ENCODE peak calls at places on chromosomes 6 and 20, in nine cellular contexts. One of them, this sample, is unnamed.

GRCh38 chr6:142537612-142538478 is 236.0 kb downstream of the ADGRG6 start:
- DNase-seq in activated B cell treated with CpG ODN at 0.5 μM for 24 hours: no peak
- DNase-seq in B cell: no peak
- DNase-seq in colonic mucosa: no peak
- DNase-seq in CD8-positive, alpha-beta T cell: no peak
- DNase-seq in adrenal gland: no peak
- DNase-seq in upper lobe of left lung: no peak
- DNase-seq in cardiac muscle cell: no peak
- DNase-seq in stomach: no peak
- DNase-seq in this sample: no peak

GRCh38 chr20:54257090-54257816 is 49.4 kb downstream of the PFDN4 start:
- DNase-seq in activated B cell treated with CpG ODN at 0.5 μM for 24 hours: no peak
- DNase-seq in B cell: no peak
- DNase-seq in colonic mucosa: no peak
- DNase-seq in CD8-positive, alpha-beta T cell: no peak
- DNase-seq in adrenal gland: peak
- DNase-seq in upper lobe of left lung: no peak
- DNase-seq in cardiac muscle cell: no peak
- DNase-seq in stomach: no peak
- DNase-seq in this sample: no peak

GRCh38 chr20:11379257-11380011 is 538.3 kb upstream of the BTBD3 start:
- DNase-seq in activated B cell treated with CpG ODN at 0.5 μM for 24 hours: no peak
- DNase-seq in B cell: no peak
- DNase-seq in colonic mucosa: no peak
- DNase-seq in CD8-positive, alpha-beta T cell: no peak
- DNase-seq in adrenal gland: no peak
- DNase-seq in upper lobe of left lung: no peak
- DNase-seq in cardiac muscle cell: peak
- DNase-seq in stomach: no peak
- DNase-seq in this sample: no peak

GRCh38 chr20:3158968-3159431 is 665 bp downstream of the FASTKD5 start:
- DNase-seq in activated B cell treated with CpG ODN at 0.5 μM for 24 hours: no peak
- DNase-seq in B cell: no peak
- DNase-seq in colonic mucosa: no peak
- DNase-seq in CD8-positive, alpha-beta T cell: no peak
- DNase-seq in adrenal gland: no peak
- DNase-seq in upper lobe of left lung: no peak
- DNase-seq in cardiac muscle cell: peak
- DNase-seq in stomach: no peak
- DNase-seq in this sample: no peak

GRCh38 chr20:49909499-49910339 is 5.6 kb downstream of the SPATA2 start:
- DNase-seq in activated B cell treated with CpG ODN at 0.5 μM for 24 hours: no peak
- DNase-seq in B cell: no peak
- DNase-seq in colonic mucosa: peak
- DNase-seq in CD8-positive, alpha-beta T cell: no peak
- DNase-seq in adrenal gland: peak
- DNase-seq in upper lobe of left lung: no peak
- DNase-seq in cardiac muscle cell: peak
- DNase-seq in stomach: no peak
- DNase-seq in this sample: no peak

GRCh38 chr6:105805581-105806023 is 280.5 kb upstream of the PRDM1 start:
- DNase-seq in activated B cell treated with CpG ODN at 0.5 μM for 24 hours: no peak
- DNase-seq in B cell: no peak
- DNase-seq in colonic mucosa: no peak
- DNase-seq in CD8-positive, alpha-beta T cell: no peak
- DNase-seq in adrenal gland: peak
- DNase-seq in upper lobe of left lung: no peak
- DNase-seq in cardiac muscle cell: no peak
- DNase-seq in stomach: no peak
- DNase-seq in this sample: no peak

GRCh38 chr20:50790651-50791277 is 4.1 kb upstream of the BCAS4 start:
- DNase-seq in activated B cell treated with CpG ODN at 0.5 μM for 24 hours: peak
- DNase-seq in B cell: peak
- DNase-seq in colonic mucosa: peak
- DNase-seq in CD8-positive, alpha-beta T cell: peak
- DNase-seq in adrenal gland: peak
- DNase-seq in upper lobe of left lung: peak
- DNase-seq in cardiac muscle cell: peak
- DNase-seq in stomach: peak
- DNase-seq in this sample: peak

GRCh38 chr20:62910217-62910766 is 16.0 kb downstream of the DIDO1 start:
- DNase-seq in activated B cell treated with CpG ODN at 0.5 μM for 24 hours: no peak
- DNase-seq in B cell: no peak
- DNase-seq in colonic mucosa: no peak
- DNase-seq in CD8-positive, alpha-beta T cell: no peak
- DNase-seq in adrenal gland: no peak
- DNase-seq in upper lobe of left lung: peak
- DNase-seq in cardiac muscle cell: no peak
- DNase-seq in stomach: no peak
- DNase-seq in this sample: no peak

GRCh38 chr6:43952746-43953145 is 174.5 kb downstream of the MRPL14 start:
- DNase-seq in activated B cell treated with CpG ODN at 0.5 μM for 24 hours: no peak
- DNase-seq in B cell: no peak
- DNase-seq in colonic mucosa: no peak
- DNase-seq in CD8-positive, alpha-beta T cell: no peak
- DNase-seq in adrenal gland: peak
- DNase-seq in upper lobe of left lung: no peak
- DNase-seq in cardiac muscle cell: no peak
- DNase-seq in stomach: no peak
- DNase-seq in this sample: no peak

GRCh38 chr20:33991498-33991897 is 2.2 kb upstream of the RALY start:
- DNase-seq in activated B cell treated with CpG ODN at 0.5 μM for 24 hours: no peak
- DNase-seq in B cell: no peak
- DNase-seq in colonic mucosa: no peak
- DNase-seq in CD8-positive, alpha-beta T cell: no peak
- DNase-seq in adrenal gland: no peak
- DNase-seq in upper lobe of left lung: no peak
- DNase-seq in cardiac muscle cell: no peak
- DNase-seq in stomach: no peak
- DNase-seq in this sample: no peak

GRCh38 chr20:44646641-44647274 is 4.7 kb downstream of the ADA start:
- DNase-seq in activated B cell treated with CpG ODN at 0.5 μM for 24 hours: peak
- DNase-seq in B cell: peak
- DNase-seq in colonic mucosa: no peak
- DNase-seq in CD8-positive, alpha-beta T cell: no peak
- DNase-seq in adrenal gland: no peak
- DNase-seq in upper lobe of left lung: no peak
- DNase-seq in cardiac muscle cell: no peak
- DNase-seq in stomach: no peak
- DNase-seq in this sample: peak

GRCh38 chr6:34237722-34238506 is 1.2 kb downstream of the HMGA1 start:
- DNase-seq in activated B cell treated with CpG ODN at 0.5 μM for 24 hours: peak
- DNase-seq in B cell: peak
- DNase-seq in colonic mucosa: peak
- DNase-seq in CD8-positive, alpha-beta T cell: peak
- DNase-seq in adrenal gland: no peak
- DNase-seq in upper lobe of left lung: peak
- DNase-seq in cardiac muscle cell: peak
- DNase-seq in stomach: no peak
- DNase-seq in this sample: peak

GRCh38 chr6:55943329-55943728 is 67.9 kb upstream of the BMP5 start:
- DNase-seq in activated B cell treated with CpG ODN at 0.5 μM for 24 hours: no peak
- DNase-seq in B cell: no peak
- DNase-seq in colonic mucosa: no peak
- DNase-seq in CD8-positive, alpha-beta T cell: no peak
- DNase-seq in adrenal gland: no peak
- DNase-seq in upper lobe of left lung: no peak
- DNase-seq in cardiac muscle cell: no peak
- DNase-seq in stomach: no peak
- DNase-seq in this sample: no peak

GRCh38 chr6:55937227-55937626 is 61.8 kb upstream of the BMP5 start:
- DNase-seq in activated B cell treated with CpG ODN at 0.5 μM for 24 hours: no peak
- DNase-seq in B cell: no peak
- DNase-seq in colonic mucosa: no peak
- DNase-seq in CD8-positive, alpha-beta T cell: no peak
- DNase-seq in adrenal gland: no peak
- DNase-seq in upper lobe of left lung: no peak
- DNase-seq in cardiac muscle cell: no peak
- DNase-seq in stomach: no peak
- DNase-seq in this sample: no peak

GRCh38 chr6:55941713-55942112 is 66.3 kb upstream of the BMP5 start:
- DNase-seq in activated B cell treated with CpG ODN at 0.5 μM for 24 hours: no peak
- DNase-seq in B cell: no peak
- DNase-seq in colonic mucosa: no peak
- DNase-seq in CD8-positive, alpha-beta T cell: no peak
- DNase-seq in adrenal gland: no peak
- DNase-seq in upper lobe of left lung: no peak
- DNase-seq in cardiac muscle cell: no peak
- DNase-seq in stomach: no peak
- DNase-seq in this sample: no peak
- TF ChIP-seq CTCF in activated B cell treated with CpG ODN at 0.5 μM for 24 hours: no peak
- TF ChIP-seq CTCF in B cell: no peak
- TF ChIP-seq CTCF in colonic mucosa: no peak
- TF ChIP-seq CTCF in CD8-positive, alpha-beta T cell: no peak
- TF ChIP-seq CTCF in adrenal gland: no peak
- TF ChIP-seq CTCF in upper lobe of left lung: no peak
- TF ChIP-seq CTCF in cardiac muscle cell: no peak
- TF ChIP-seq CTCF in stomach: no peak
- TF ChIP-seq CTCF in this sample: no peak

GRCh38 chr6:28769626-28770402 is 154.0 kb downstream of the TRIM27 start:
- DNase-seq in activated B cell treated with CpG ODN at 0.5 μM for 24 hours: no peak
- DNase-seq in B cell: no peak
- DNase-seq in colonic mucosa: no peak
- DNase-seq in CD8-positive, alpha-beta T cell: no peak
- DNase-seq in adrenal gland: peak
- DNase-seq in upper lobe of left lung: no peak
- DNase-seq in cardiac muscle cell: peak
- DNase-seq in stomach: no peak
- DNase-seq in this sample: no peak
- TF ChIP-seq CTCF in activated B cell treated with CpG ODN at 0.5 μM for 24 hours: no peak
- TF ChIP-seq CTCF in B cell: no peak
- TF ChIP-seq CTCF in colonic mucosa: no peak
- TF ChIP-seq CTCF in CD8-positive, alpha-beta T cell: no peak
- TF ChIP-seq CTCF in adrenal gland: no peak
- TF ChIP-seq CTCF in upper lobe of left lung: no peak
- TF ChIP-seq CTCF in cardiac muscle cell: peak
- TF ChIP-seq CTCF in stomach: no peak
- TF ChIP-seq CTCF in this sample: no peak

DNA sequence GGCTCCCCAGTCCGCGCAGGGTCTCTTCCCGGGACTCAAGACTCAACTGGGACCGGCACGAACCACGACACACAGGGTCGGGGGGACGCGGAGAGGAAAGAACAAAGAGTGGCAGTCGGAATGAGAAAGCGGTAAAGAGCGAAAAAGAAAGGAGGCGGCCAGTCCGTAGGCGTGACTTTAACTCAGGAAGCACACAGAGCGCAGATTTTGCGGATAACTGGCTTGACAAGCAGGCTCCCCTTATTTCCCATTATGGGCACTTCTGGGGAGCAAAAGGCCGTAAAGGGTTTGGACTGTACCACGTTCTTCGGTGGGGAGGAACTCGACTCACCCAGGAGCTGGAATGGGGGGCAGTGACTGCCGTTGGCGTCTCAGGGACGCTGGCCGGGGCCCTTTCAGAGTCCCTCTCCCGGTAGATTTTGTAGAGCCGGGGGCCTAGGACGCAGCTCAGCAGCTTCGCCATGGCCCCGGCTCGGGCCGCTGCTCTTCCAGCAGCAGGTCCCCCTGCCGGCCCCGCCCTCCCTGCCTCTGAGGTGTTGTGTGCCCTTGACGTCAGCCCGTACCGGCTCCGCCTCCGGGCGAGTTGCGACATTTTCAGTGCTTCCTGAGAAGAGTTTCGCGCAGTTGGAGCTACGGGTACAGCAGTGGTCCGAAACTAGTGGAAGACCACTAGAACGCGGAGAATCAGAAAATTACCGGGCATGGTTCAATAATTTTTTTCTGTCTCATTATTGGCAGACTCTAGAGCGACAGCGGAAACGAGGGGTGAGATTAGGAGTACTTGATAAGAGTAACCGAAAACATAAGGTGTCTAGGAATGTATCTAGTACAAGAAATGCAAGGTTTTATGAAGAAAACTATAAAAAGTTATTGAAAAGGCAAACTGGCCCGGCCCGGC is at the start of gene ABHD16A:
- DNase-seq in activated B cell treated with CpG ODN at 0.5 μM for 24 hours: peak
- DNase-seq in B cell: peak
- DNase-seq in colonic mucosa: peak
- DNase-seq in CD8-positive, alpha-beta T cell: peak
- DNase-seq in adrenal gland: peak
- DNase-seq in upper lobe of left lung: peak
- DNase-seq in cardiac muscle cell: peak
- DNase-seq in stomach: peak
- DNase-seq in this sample: peak
- TF ChIP-seq CTCF in activated B cell treated with CpG ODN at 0.5 μM for 24 hours: no peak
- TF ChIP-seq CTCF in B cell: no peak
- TF ChIP-seq CTCF in colonic mucosa: no peak
- TF ChIP-seq CTCF in CD8-positive, alpha-beta T cell: no peak
- TF ChIP-seq CTCF in adrenal gland: no peak
- TF ChIP-seq CTCF in upper lobe of left lung: no peak
- TF ChIP-seq CTCF in cardiac muscle cell: no peak
- TF ChIP-seq CTCF in stomach: no peak
- TF ChIP-seq CTCF in this sample: no peak

GRCh38 chr6:76552268-76552667 is 479.8 kb upstream of the IMPG1 start:
- DNase-seq in activated B cell treated with CpG ODN at 0.5 μM for 24 hours: no peak
- DNase-seq in B cell: no peak
- DNase-seq in colonic mucosa: no peak
- DNase-seq in CD8-positive, alpha-beta T cell: no peak
- DNase-seq in adrenal gland: no peak
- DNase-seq in upper lobe of left lung: no peak
- DNase-seq in cardiac muscle cell: peak
- DNase-seq in stomach: no peak
- DNase-seq in this sample: no peak

GRCh38 chr6:76555090-76555489 is 482.6 kb upstream of the IMPG1 start:
- DNase-seq in activated B cell treated with CpG ODN at 0.5 μM for 24 hours: no peak
- DNase-seq in B cell: no peak
- DNase-seq in colonic mucosa: no peak
- DNase-seq in CD8-positive, alpha-beta T cell: no peak
- DNase-seq in adrenal gland: no peak
- DNase-seq in upper lobe of left lung: no peak
- DNase-seq in cardiac muscle cell: no peak
- DNase-seq in stomach: no peak
- DNase-seq in this sample: no peak
- TF ChIP-seq CTCF in activated B cell treated with CpG ODN at 0.5 μM for 24 hours: no peak
- TF ChIP-seq CTCF in B cell: no peak
- TF ChIP-seq CTCF in colonic mucosa: no peak
- TF ChIP-seq CTCF in CD8-positive, alpha-beta T cell: no peak
- TF ChIP-seq CTCF in adrenal gland: no peak
- TF ChIP-seq CTCF in upper lobe of left lung: no peak
- TF ChIP-seq CTCF in cardiac muscle cell: no peak
- TF ChIP-seq CTCF in stomach: no peak
- TF ChIP-seq CTCF in this sample: no peak

DNA sequence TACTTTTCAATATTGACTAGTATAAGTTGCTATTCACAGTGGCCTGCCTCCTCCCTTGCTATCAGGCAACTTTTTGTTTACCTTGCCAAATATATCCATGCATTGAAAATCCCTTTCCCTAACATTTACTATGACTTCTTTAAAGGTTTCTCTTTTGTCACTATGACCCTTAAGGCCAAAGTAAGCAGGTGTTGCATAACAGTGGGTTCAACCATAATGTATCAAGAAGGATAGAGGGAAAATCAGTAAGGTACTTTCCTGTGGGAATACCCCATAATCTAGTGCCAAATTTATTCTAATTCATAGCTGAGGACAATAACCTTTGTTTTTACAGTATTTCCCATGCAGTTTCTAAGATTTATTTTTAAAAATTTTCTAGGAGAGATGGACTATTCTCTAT is 527.6 kb downstream of the CDKAL1 start:
- DNase-seq in activated B cell treated with CpG ODN at 0.5 μM for 24 hours: no peak
- DNase-seq in B cell: no peak
- DNase-seq in colonic mucosa: no peak
- DNase-seq in CD8-positive, alpha-beta T cell: no peak
- DNase-seq in adrenal gland: no peak
- DNase-seq in upper lobe of left lung: no peak
- DNase-seq in cardiac muscle cell: no peak
- DNase-seq in stomach: no peak
- DNase-seq in this sample: no peak
- TF ChIP-seq CTCF in activated B cell treated with CpG ODN at 0.5 μM for 24 hours: no peak
- TF ChIP-seq CTCF in B cell: no peak
- TF ChIP-seq CTCF in colonic mucosa: no peak
- TF ChIP-seq CTCF in CD8-positive, alpha-beta T cell: no peak
- TF ChIP-seq CTCF in adrenal gland: no peak
- TF ChIP-seq CTCF in upper lobe of left lung: no peak
- TF ChIP-seq CTCF in cardiac muscle cell: no peak
- TF ChIP-seq CTCF in stomach: no peak
- TF ChIP-seq CTCF in this sample: no peak

This sample was measured in GM06990.